ENCODE peak calls at places on chromosomes 6 and 20, in six cellular contexts. H, Q, U, E, L and W are unnamed samples.

GRCh38 chr20:33064572-33065287 is 11.0 kb downstream of the BPIFB3 start:
- DNase-seq in H (no peak), U (no peak), Q (no peak), E (no peak), L (no peak), W (no peak)

GRCh38 chr6:169079650-169080049 is 174.0 kb downstream of the THBS2 start:
- DNase-seq in Q (no peak), U (no peak), E (no peak), H (no peak), L (no peak), W (no peak)

GRCh38 chr20:62285722-62286121 is 17.1 kb upstream of the ADRM1 start:
- DNase-seq in L (no peak), H (no peak), Q (no peak), E (no peak), U (no peak), W (no peak)

GRCh38 chr6:1453024-1453423 is 63.6 kb downstream of the FOXF2 start:
- DNase-seq in L (no peak), Q (no peak), U (no peak), H (no peak), E (no peak), W (no peak)

GRCh38 chr20:14883324-14883723 is 545.9 kb upstream of the FLRT3 start:
- DNase-seq in L (no peak), U (no peak), Q (no peak), E (no peak), H (no peak), W (no peak)

GRCh38 chr6:157518399-157519250 is 137.6 kb downstream of the ZDHHC14 start:
- DNase-seq in Q (no peak), U (no peak), H (no peak), E (no peak), L (no peak), W (no peak)

GRCh38 chr20:53750827-53751393 is 157.3 kb upstream of the ZNF217 start:
- DNase-seq in U (no peak), Q (no peak), H (no peak), E (no peak), L (no peak), W (peak)

GRCh38 chr6:149026530-149026942 is 279.7 kb downstream of the UST start:
- DNase-seq in L (peak), Q (peak), U (peak), H (no peak), E (peak), W (peak)

GRCh38 chr20:39269031-39269461 is 306.9 kb downstream of the DHX35 start:
- DNase-seq in E (peak), L (peak), H (peak), U (peak), Q (peak), W (peak)

GRCh38 chr6:51495016-51495805 is 592.2 kb downstream of the PKHD1 start:
- DNase-seq in H (no peak), L (no peak), Q (no peak), E (peak), U (peak), W (peak)

GRCh38 chr20:46376196-46376785 is 30.1 kb downstream of the ELMO2 start:
- DNase-seq in H (no peak), Q (no peak), E (no peak), U (no peak), L (no peak), W (no peak)

GRCh38 chr6:16285467-16286150 is 47.2 kb downstream of the GMPR start:
- DNase-seq in L (no peak), Q (no peak), E (no peak), U (no peak), H (no peak), W (no peak)

GRCh38 chr20:5504061-5504739 is 187.4 kb upstream of the PROKR2 start:
- DNase-seq in L (no peak), E (peak), H (peak), Q (peak), U (peak), W (peak)

GRCh38 chr6:45655630-45656422 is 278.1 kb upstream of the SUPT3H start:
- DNase-seq in E (no peak), H (no peak), L (no peak), Q (no peak), U (no peak), W (peak)

GRCh38 chr20:48595495-48596475 is 232.0 kb downstream of the PREX1 start:
- DNase-seq in L (no peak), H (no peak), U (no peak), E (no peak), Q (no peak), W (no peak)

GRCh38 chr6:127945434-127946097 is 44.7 kb upstream of the THEMIS start:
- DNase-seq in L (no peak), E (no peak), Q (no peak), H (no peak), U (no peak), W (no peak)

GRCh38 chr20:32966881-32967781 is 37.1 kb downstream of the SUN5 start:
- DNase-seq in L (peak), H (no peak), U (no peak), E (no peak), Q (no peak), W (no peak)

GRCh38 chr6:117441824-117442264 is 16.1 kb upstream of the ROS1 start:
- DNase-seq in H (no peak), Q (peak), U (no peak), L (no peak), E (no peak), W (peak)

GRCh38 chr6:44735631-44735963 is 348.1 kb downstream of the CDC5L start:
- DNase-seq in L (no peak), H (no peak), U (no peak), E (no peak), Q (no peak), W (peak)

GRCh38 chr6:108621117-108621516 is 60.4 kb downstream of the FOXO3 start:
- DNase-seq in H (peak), L (no peak), Q (no peak), E (no peak), U (no peak), W (peak)

GRCh38 chr6:7615611-7616383 is 25.8 kb downstream of the SNRNP48 start:
- DNase-seq in U (peak), L (peak), H (no peak), Q (peak), E (peak), W (peak)

GRCh38 chr20:6562111-6562510 is 205.4 kb upstream of the BMP2 start:
- DNase-seq in E (no peak), Q (no peak), L (no peak), H (no peak), U (no peak), W (peak)